ENCODE peak calls at places on chromosomes 4 and X, in five cellular contexts. E is stimulated activated CD4-positive, alpha-beta T cell treated with anti-CD3 and anti-CD28 coated beads, Interleukin-4, amount 100 ng/mL, for 4 hours; S is astrocyte of the cerebellum; A is AG09309; B is uterus. X is an unnamed sample.

GRCh38 chr4:139129206-139129605 is 47.8 kb downstream of the ELF2 start:
- DNase-seq in E (no peak), S (no peak), A (no peak), B (no peak), X (no peak)

GRCh38 chr4:83267121-83267834 is 17.3 kb downstream of the COQ2 start:
- DNase-seq in E (no peak), S (peak; percentile 66), A (peak; percentile 87), B (no peak), X (no peak)

GRCh38 chr4:77538574-77539157 is 67.0 kb upstream of the CXCL13 start:
- DNase-seq in E (no peak), S (no peak), A (no peak), B (no peak), X (no peak)

GRCh38 chrX:15738686-15739016 is 581 bp downstream of the CA5B start:
- DNase-seq in E (no peak), S (no peak), A (no peak), B (no peak), X (no peak)

GRCh38 chr4:10102193-10102980 is 14.2 kb downstream of the WDR1 start:
- DNase-seq in E (no peak), S (no peak), A (no peak), B (no peak), X (no peak)

GRCh38 chrX:116490091-116490490 is 27.3 kb upstream of the CT83 start:
- DNase-seq in E (no peak), S (no peak), A (no peak), B (no peak), X (no peak)

GRCh38 chr4:53981573-53981972 is 82.8 kb downstream of the CHIC2 start:
- DNase-seq in E (no peak), S (no peak), A (peak; percentile 25), B (no peak), X (no peak)

GRCh38 chrX:107562482-107562881 is 65.8 kb upstream of the PRPS1 start:
- DNase-seq in E (no peak), S (peak; percentile 72), A (no peak), B (no peak), X (no peak)

GRCh38 chr4:3468154-3468553 is 5.0 kb downstream of the DOK7 start:
- DNase-seq in E (no peak), S (no peak), A (no peak), B (no peak), X (no peak)

GRCh38 chrX:38879631-38880220 is 78.5 kb downstream of the MID1IP1 start:
- DNase-seq in E (no peak), S (no peak), A (no peak), B (no peak), X (peak; percentile 61)

GRCh38 chrX:101062171-101062570 is 10.3 kb upstream of the TRMT2B start:
- DNase-seq in E (no peak), S (no peak), A (no peak), B (no peak), X (no peak)

GRCh38 chr4:168524006-168524405 is 27.2 kb downstream of the PALLD start:
- DNase-seq in E (no peak), S (peak; percentile 76), A (peak; percentile 62), B (no peak), X (no peak)

GRCh38 chr4:37138019-37138653 is 106.4 kb upstream of the NWD2 start:
- DNase-seq in E (no peak), S (no peak), A (no peak), B (no peak), X (no peak)

GRCh38 chr4:173703076-173703475 is 173.0 kb upstream of the HAND2 start:
- DNase-seq in E (no peak), S (no peak), A (no peak), B (no peak), X (no peak)

GRCh38 chr4:135371137-135371536 is 1169.5 kb upstream of the PABPC4L start:
- DNase-seq in E (no peak), S (no peak), A (no peak), B (no peak), X (no peak)

GRCh38 chr4:185318679-185319078 is 77.0 kb downstream of the LRP2BP start:
- DNase-seq in E (no peak), S (no peak), A (no peak), B (no peak), X (no peak)

GRCh38 chrX:150547511-150548115 is 20.8 kb upstream of the MTM1 start:
- DNase-seq in E (peak; percentile 11), S (no peak), A (no peak), B (peak; percentile 70), X (no peak)